ENCODE peak calls at places on chromosomes 5 and 9, in eight cellular contexts. Y is SK-N-SH, B is A549, M is HCT116, W is GM12878, P is WTC11, V is HepG2, U is K562. F is an unnamed sample.

GRCh38 chr5:33509036-33509435 is 68.3 kb downstream of the TARS1 start:
- DNase-seq in Y (no peak), B (no peak), M (no peak), W (no peak), P (no peak), V (no peak), U (no peak), F (no peak)

GRCh38 chr5:15525679-15526275 is 25.8 kb downstream of the FBXL7 start:
- DNase-seq in Y (no peak), B (no peak), M (no peak), W (no peak), P (no peak), V (no peak), U (no peak), F (no peak)

GRCh38 chr9:137685035-137685885 is 66.5 kb downstream of the EHMT1 start:
- DNase-seq in Y (no peak), B (no peak), M (no peak), W (no peak), P (no peak), V (no peak), U (peak), F (no peak)

GRCh38 chr9:137176302-137177182 is 4.7 kb upstream of the TMEM210 start:
- DNase-seq in Y (no peak), B (peak), M (no peak), W (no peak), P (peak), V (peak), U (peak), F (peak)

GRCh38 chr5:31036407-31036806 is 157.1 kb upstream of the CDH6 start:
- DNase-seq in Y (no peak), B (no peak), M (no peak), W (no peak), P (no peak), V (no peak), U (no peak), F (no peak)

GRCh38 chr9:122095010-122095767 is 2.1 kb upstream of the TTLL11 start:
- DNase-seq in Y (peak), B (peak), M (peak), W (no peak), P (peak), V (peak), U (peak), F (peak)

GRCh38 chr9:72807765-72808445 is 144.9 kb downstream of the ALDH1A1 start:
- DNase-seq in Y (peak), B (no peak), M (peak), W (no peak), P (peak), V (peak), U (peak), F (no peak)

GRCh38 chr5:122951658-122952057 is 84.9 kb downstream of the PPIC start:
- DNase-seq in Y (no peak), B (no peak), M (no peak), W (no peak), P (no peak), V (no peak), U (no peak), F (no peak)

GRCh38 chr9:131657031-131657377 is 82.9 kb downstream of the RAPGEF1 start:
- DNase-seq in Y (no peak), B (no peak), M (no peak), W (no peak), P (no peak), V (no peak), U (no peak), F (peak)

GRCh38 chr5:77620404-77620803 is 18.1 kb downstream of the OTP start:
- DNase-seq in Y (no peak), B (no peak), M (peak), W (no peak), P (peak), V (peak), U (no peak), F (no peak)

GRCh38 chr9:72925126-72925810 is 27.6 kb downstream of the ALDH1A1 start:
- DNase-seq in Y (no peak), B (no peak), M (no peak), W (no peak), P (no peak), V (peak), U (no peak), F (peak)

GRCh38 chr9:137302176-137303030 is at the start of gene NRARP:
- DNase-seq in Y (peak), B (peak), M (peak), W (no peak), P (peak), V (no peak), U (peak), F (peak)

GRCh38 chr9:78552802-78553201 is 255.9 kb downstream of the PSAT1 start:
- DNase-seq in Y (no peak), B (no peak), M (no peak), W (no peak), P (no peak), V (no peak), U (no peak), F (no peak)

GRCh38 chr5:95760291-95761191 is 29.4 kb downstream of the RHOBTB3 start:
- DNase-seq in Y (no peak), B (no peak), M (no peak), W (peak), P (no peak), V (peak), U (no peak), F (peak)

GRCh38 chr9:132069046-132069898 is 10.4 kb downstream of the MED27 start:
- DNase-seq in Y (no peak), B (no peak), M (no peak), W (no peak), P (no peak), V (no peak), U (no peak), F (no peak)

GRCh38 chr5:56319281-56320242 is 86.4 kb upstream of the ANKRD55 start:
- DNase-seq in Y (no peak), B (no peak), M (no peak), W (no peak), P (no peak), V (peak), U (no peak), F (peak)

GRCh38 chr9:81146684-81147337 is 542.5 kb downstream of the TLE1 start:
- DNase-seq in Y (no peak), B (peak), M (no peak), W (no peak), P (no peak), V (no peak), U (no peak), F (no peak)

GRCh38 chr9:110048976-110049698 is 158.8 kb downstream of the C9orf152 start:
- DNase-seq in Y (peak), B (peak), M (no peak), W (no peak), P (peak), V (no peak), U (no peak), F (peak)

GRCh38 chr5:124806026-124806856 is 59.8 kb upstream of the ZNF608 start:
- DNase-seq in Y (peak), B (no peak), M (no peak), W (no peak), P (peak), V (peak), U (peak), F (no peak)

GRCh38 chr5:61731267-61731945 is 399.3 kb downstream of the ZSWIM6 start:
- DNase-seq in Y (no peak), B (no peak), M (no peak), W (no peak), P (no peak), V (no peak), U (no peak), F (no peak)

GRCh38 chr9:37066139-37066725 is 32.2 kb upstream of the PAX5 start:
- DNase-seq in Y (no peak), B (no peak), M (no peak), W (no peak), P (no peak), V (no peak), U (no peak), F (no peak)

GRCh38 chr5:79576606-79577289 is 35.5 kb upstream of the TENT2 start:
- DNase-seq in Y (no peak), B (no peak), M (no peak), W (no peak), P (no peak), V (no peak), U (peak), F (no peak)

GRCh38 chr5:87541033-87541432 is 128.3 kb upstream of the CCNH start:
- DNase-seq in Y (peak), B (no peak), M (peak), W (no peak), P (peak), V (no peak), U (peak), F (peak)

GRCh38 chr5:126477681-126478117 is 54.5 kb downstream of the GRAMD2B start:
- DNase-seq in Y (no peak), B (no peak), M (no peak), W (no peak), P (no peak), V (no peak), U (no peak), F (no peak)

GRCh38 chr5:174719211-174719610 is 5.2 kb upstream of the MSX2 start:
- DNase-seq in Y (no peak), B (no peak), M (no peak), W (no peak), P (no peak), V (no peak), U (no peak), F (no peak)

GRCh38 chr9:37302277-37302676 is 120.2 kb upstream of the GRHPR start:
- DNase-seq in Y (no peak), B (no peak), M (no peak), W (peak), P (no peak), V (no peak), U (no peak), F (no peak)

GRCh38 chr9:94599102-94599501 is 5.5 kb upstream of the FBP2 start:
- DNase-seq in Y (no peak), B (no peak), M (no peak), W (no peak), P (no peak), V (no peak), U (no peak), F (no peak)

GRCh38 chr9:71760901-71761300 is 7.4 kb downstream of the CEMIP2 start:
- DNase-seq in Y (no peak), B (no peak), M (no peak), W (no peak), P (peak), V (peak), U (no peak), F (no peak)

GRCh38 chr5:109936996-109937395 is 247.3 kb downstream of the MAN2A1 start:
- DNase-seq in Y (no peak), B (no peak), M (no peak), W (no peak), P (no peak), V (no peak), U (no peak), F (no peak)

DNA sequence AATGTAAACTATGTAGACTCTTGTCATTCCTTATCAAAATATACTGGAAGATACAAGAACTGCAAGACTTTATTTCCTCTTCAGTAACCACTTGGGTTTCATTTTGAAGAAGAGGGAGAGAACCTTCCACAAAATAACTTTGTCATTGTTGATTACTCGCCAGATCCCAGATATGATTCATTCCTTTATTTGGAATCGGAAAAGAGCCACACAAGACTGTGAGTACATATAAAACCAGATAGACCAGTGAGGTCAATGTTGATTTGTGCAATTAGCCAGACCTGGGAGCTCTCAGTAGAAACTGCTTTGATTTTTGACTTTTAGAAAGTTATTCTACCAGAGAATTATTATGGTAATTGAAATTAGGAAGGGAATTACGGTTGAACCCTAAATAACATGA is 146.1 kb downstream of the TMEM167A start:
- DNase-seq in Y (no peak), B (no peak), M (no peak), W (no peak), P (no peak), V (no peak), U (no peak), F (no peak)
- TF ChIP-seq MAX in Y (no peak), B (no peak), M (no peak), W (no peak), P (no peak), V (no peak), U (no peak), F (no peak)

DNA sequence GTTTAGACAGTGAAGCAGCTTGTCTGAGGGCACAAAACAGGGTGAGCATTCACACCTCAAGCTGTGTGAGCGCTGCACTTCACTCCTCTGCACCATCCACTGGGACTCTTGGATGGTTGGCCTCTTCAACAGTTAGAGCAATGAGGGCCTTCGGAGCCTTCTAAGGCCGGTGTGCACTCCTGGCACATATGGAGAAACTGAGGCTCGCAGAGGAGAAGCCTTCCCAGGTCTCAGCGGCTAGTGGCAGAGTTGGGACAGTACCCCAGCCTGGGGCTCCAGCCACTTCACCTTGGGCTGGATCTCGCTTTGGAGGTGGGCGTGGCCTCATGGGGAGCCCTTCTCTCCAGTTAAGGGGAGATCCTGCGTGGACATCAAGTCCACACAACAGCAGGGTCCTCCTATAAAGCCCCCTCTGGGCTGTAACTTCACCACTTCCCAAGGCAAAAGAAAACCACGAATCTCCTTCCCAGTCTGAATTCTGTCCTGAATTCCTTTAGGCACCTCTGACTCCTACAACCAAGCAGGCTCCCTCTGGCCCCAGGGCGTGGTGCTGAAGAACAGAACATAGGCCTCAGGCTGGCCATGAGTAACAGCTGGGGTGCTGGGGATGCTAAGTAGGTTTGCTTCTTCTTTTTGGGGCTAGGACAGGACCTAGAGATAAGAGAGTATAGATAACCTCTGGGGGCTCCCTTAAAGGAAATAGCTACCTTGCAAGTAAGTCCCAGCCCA is 30.5 kb upstream of the CSF1R start:
- DNase-seq in Y (peak), B (no peak), M (no peak), W (no peak), P (no peak), V (no peak), U (peak), F (peak)
- TF ChIP-seq MAX in Y (no peak), B (no peak), M (no peak), W (no peak), P (no peak), V (no peak), U (no peak), F (no peak)

GRCh38 chr5:133119233-133119711 is 67.5 kb downstream of the HSPA4 start:
- DNase-seq in Y (no peak), B (no peak), M (no peak), W (no peak), P (no peak), V (no peak), U (no peak), F (no peak)

GRCh38 chr5:133121611-133122150 is 69.9 kb downstream of the HSPA4 start:
- DNase-seq in Y (no peak), B (no peak), M (no peak), W (no peak), P (no peak), V (no peak), U (no peak), F (no peak)

GRCh38 chr5:133121080-133121479 is 69.3 kb downstream of the HSPA4 start:
- DNase-seq in Y (no peak), B (no peak), M (no peak), W (no peak), P (no peak), V (no peak), U (no peak), F (no peak)

GRCh38 chr5:133118741-133119140 is 66.9 kb downstream of the HSPA4 start:
- DNase-seq in Y (no peak), B (no peak), M (no peak), W (no peak), P (no peak), V (no peak), U (no peak), F (no peak)

GRCh38 chr5:133120156-133120750 is 68.4 kb downstream of the HSPA4 start:
- DNase-seq in Y (no peak), B (no peak), M (no peak), W (no peak), P (no peak), V (no peak), U (no peak), F (no peak)
- TF ChIP-seq MAX in Y (no peak), B (no peak), M (no peak), W (no peak), P (no peak), V (no peak), U (no peak), F (no peak)

GRCh38 chr5:4984461-4984860 is 155.7 kb upstream of the ADAMTS16 start:
- DNase-seq in Y (no peak), B (no peak), M (no peak), W (no peak), P (no peak), V (no peak), U (no peak), F (no peak)
- TF ChIP-seq MAX in Y (no peak), B (no peak), M (no peak), W (no peak), P (no peak), V (no peak), U (no peak), F (no peak)

GRCh38 chr5:90554358-90555006 is 4.1 kb upstream of the ADGRV1 start:
- DNase-seq in Y (no peak), B (no peak), M (no peak), W (no peak), P (no peak), V (peak), U (no peak), F (no peak)

GRCh38 chr5:90557871-90558270 is 726 bp upstream of the ADGRV1 start:
- DNase-seq in Y (no peak), B (no peak), M (no peak), W (no peak), P (no peak), V (no peak), U (no peak), F (no peak)

GRCh38 chr5:90555666-90556065 is 2.9 kb upstream of the ADGRV1 start:
- DNase-seq in Y (no peak), B (no peak), M (no peak), W (no peak), P (no peak), V (no peak), U (no peak), F (no peak)

GRCh38 chr5:90558344-90559192 is at the start of gene ADGRV1:
- DNase-seq in Y (peak), B (peak), M (peak), W (no peak), P (peak), V (peak), U (peak), F (no peak)

DNA sequence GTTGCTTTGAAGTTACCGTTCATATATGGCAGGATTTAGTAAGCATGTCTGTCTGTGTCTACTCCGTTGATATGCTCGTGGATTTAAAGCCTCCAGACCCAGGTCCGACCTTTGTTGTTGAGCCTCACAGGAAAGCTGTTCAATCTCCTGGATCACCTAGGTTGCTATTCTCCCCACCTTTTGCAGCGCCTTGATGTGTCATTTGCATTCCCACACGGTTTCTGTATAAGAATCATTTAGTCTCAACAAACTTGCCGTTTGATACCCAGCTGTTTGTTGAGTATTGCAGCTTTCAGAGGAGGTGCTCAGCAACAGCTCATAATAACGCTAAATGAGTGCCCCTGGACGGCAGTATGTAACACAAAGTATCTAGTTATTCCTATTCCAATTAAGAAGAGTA is 1.2 kb upstream of the ADGRV1 start:
- DNase-seq in Y (no peak), B (no peak), M (no peak), W (no peak), P (no peak), V (no peak), U (no peak), F (no peak)
- TF ChIP-seq MAX in Y (no peak), B (no peak), M (no peak), W (no peak), P (no peak), V (no peak), U (no peak), F (no peak)

GRCh38 chr9:31248156-31248555 is 1136.3 kb upstream of the ACO1 start:
- DNase-seq in Y (no peak), B (no peak), M (no peak), W (no peak), P (no peak), V (no peak), U (no peak), F (no peak)
- TF ChIP-seq MAX in Y (no peak), B (no peak), M (no peak), W (no peak), P (no peak), V (no peak), U (no peak), F (no peak)

DNA sequence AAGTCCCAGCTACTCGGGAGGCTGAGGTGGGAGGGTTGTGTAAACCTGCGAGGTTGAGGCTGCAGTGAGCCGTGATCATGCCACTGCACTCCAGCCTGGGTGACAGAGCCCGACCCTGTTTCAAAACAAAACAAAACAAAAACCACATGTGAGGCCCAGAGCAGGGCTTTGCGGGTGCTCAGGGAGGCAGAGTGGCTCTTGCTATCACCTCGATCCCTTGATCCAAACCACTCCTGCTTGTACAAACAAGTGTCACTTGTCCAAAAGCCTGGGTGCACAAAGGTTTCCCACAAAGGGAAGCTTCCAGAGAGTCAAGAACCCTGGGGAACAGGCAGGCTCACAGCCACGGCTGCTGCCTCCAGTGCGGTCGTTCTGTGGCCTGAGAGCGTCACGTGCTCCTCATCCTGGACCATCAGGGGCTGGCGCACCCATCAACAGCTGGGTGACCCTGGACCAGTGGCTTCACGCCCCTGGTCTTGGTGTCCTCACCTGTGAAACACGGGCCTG is 162.7 kb downstream of the C9orf50 start:
- DNase-seq in Y (no peak), B (no peak), M (no peak), W (peak), P (no peak), V (peak), U (peak), F (peak)
- TF ChIP-seq MAX in Y (no peak), B (no peak), M (no peak), W (no peak), P (no peak), V (peak), U (no peak), F (peak)

GRCh38 chr5:163661358-163661757 is 155.9 kb downstream of the MAT2B start:
- DNase-seq in Y (no peak), B (no peak), M (no peak), W (no peak), P (no peak), V (no peak), U (no peak), F (no peak)
- TF ChIP-seq MAX in Y (no peak), B (no peak), M (no peak), W (no peak), P (no peak), V (no peak), U (no peak), F (no peak)

GRCh38 chr5:167967494-167968180 is 323.8 kb upstream of the WWC1 start:
- DNase-seq in Y (no peak), B (no peak), M (no peak), W (no peak), P (no peak), V (no peak), U (no peak), F (no peak)
- TF ChIP-seq MAX in Y (no peak), B (no peak), M (no peak), W (no peak), P (no peak), V (no peak), U (no peak), F (no peak)

GRCh38 chr5:133392448-133392847 is 219.9 kb downstream of the FSTL4 start:
- DNase-seq in Y (no peak), B (no peak), M (no peak), W (no peak), P (no peak), V (no peak), U (no peak), F (no peak)
- TF ChIP-seq MAX in Y (no peak), B (no peak), M (no peak), W (no peak), P (no peak), V (no peak), U (no peak), F (no peak)